ENCODE peak calls at places on chromosomes 5 and 9, in five cellular contexts. One of them, this sample, is unnamed.

GRCh38 chr5:158155811-158156495 is 297.0 kb upstream of the CLINT1 start:
- DNase-seq in CD8-positive, alpha-beta memory T cell: no peak
- DNase-seq in aorta: no peak
- DNase-seq in foreskin fibroblast: no peak
- DNase-seq in fibroblast of villous mesenchyme: no peak
- DNase-seq in this sample: no peak

GRCh38 chr5:77882670-77883257 is 106.6 kb upstream of the TBCA start:
- DNase-seq in CD8-positive, alpha-beta memory T cell: no peak
- DNase-seq in aorta: no peak
- DNase-seq in foreskin fibroblast: peak; percentile 62
- DNase-seq in fibroblast of villous mesenchyme: peak; percentile 80
- DNase-seq in this sample: no peak

GRCh38 chr5:180366303-180366702 is 13.2 kb upstream of the GFPT2 start:
- DNase-seq in CD8-positive, alpha-beta memory T cell: no peak
- DNase-seq in aorta: no peak
- DNase-seq in foreskin fibroblast: no peak
- DNase-seq in fibroblast of villous mesenchyme: no peak
- DNase-seq in this sample: no peak

GRCh38 chr5:54021413-54022155 is 288.8 kb downstream of the ARL15 start:
- DNase-seq in CD8-positive, alpha-beta memory T cell: no peak
- DNase-seq in aorta: no peak
- DNase-seq in foreskin fibroblast: peak; percentile 36
- DNase-seq in fibroblast of villous mesenchyme: peak; percentile 53
- DNase-seq in this sample: no peak

GRCh38 chr5:56569576-56569975 is 245.8 kb upstream of the MAP3K1 start:
- DNase-seq in CD8-positive, alpha-beta memory T cell: no peak
- DNase-seq in aorta: no peak
- DNase-seq in foreskin fibroblast: no peak
- DNase-seq in fibroblast of villous mesenchyme: peak; percentile 77
- DNase-seq in this sample: no peak

GRCh38 chr5:117454716-117455212 is 880.1 kb upstream of the SEMA6A start:
- DNase-seq in CD8-positive, alpha-beta memory T cell: no peak
- DNase-seq in aorta: peak; percentile 69
- DNase-seq in foreskin fibroblast: no peak
- DNase-seq in fibroblast of villous mesenchyme: peak; percentile 7
- DNase-seq in this sample: peak; percentile 10

GRCh38 chr9:92276223-92277007 is 17.1 kb downstream of the IARS1 start:
- DNase-seq in CD8-positive, alpha-beta memory T cell: no peak
- DNase-seq in aorta: no peak
- DNase-seq in foreskin fibroblast: no peak
- DNase-seq in fibroblast of villous mesenchyme: peak; percentile 72
- DNase-seq in this sample: no peak

GRCh38 chr5:85646036-85646435 is 971.7 kb upstream of the COX7C start:
- DNase-seq in CD8-positive, alpha-beta memory T cell: no peak
- DNase-seq in aorta: no peak
- DNase-seq in foreskin fibroblast: no peak
- DNase-seq in fibroblast of villous mesenchyme: no peak
- DNase-seq in this sample: no peak

GRCh38 chr9:124125590-124126047 is 114.1 kb downstream of the LHX2 start:
- DNase-seq in CD8-positive, alpha-beta memory T cell: no peak
- DNase-seq in aorta: no peak
- DNase-seq in foreskin fibroblast: no peak
- DNase-seq in fibroblast of villous mesenchyme: no peak
- DNase-seq in this sample: no peak

GRCh38 chr9:125906144-125906543 is 159.0 kb downstream of the PBX3 start:
- DNase-seq in CD8-positive, alpha-beta memory T cell: no peak
- DNase-seq in aorta: no peak
- DNase-seq in foreskin fibroblast: peak; percentile 37
- DNase-seq in fibroblast of villous mesenchyme: peak; percentile 44
- DNase-seq in this sample: no peak

GRCh38 chr9:36486454-36486932 is 86.2 kb upstream of the MELK start:
- DNase-seq in CD8-positive, alpha-beta memory T cell: no peak
- DNase-seq in aorta: no peak
- DNase-seq in foreskin fibroblast: peak; percentile 9
- DNase-seq in fibroblast of villous mesenchyme: no peak
- DNase-seq in this sample: peak; percentile 40

GRCh38 chr9:136361757-136362449 is 1.6 kb downstream of the DNLZ start:
- DNase-seq in CD8-positive, alpha-beta memory T cell: no peak
- DNase-seq in aorta: no peak
- DNase-seq in foreskin fibroblast: peak; percentile 39
- DNase-seq in fibroblast of villous mesenchyme: peak; percentile 69
- DNase-seq in this sample: no peak

GRCh38 chr5:127967983-127968592 is 115.5 kb upstream of the SLC12A2 start:
- DNase-seq in CD8-positive, alpha-beta memory T cell: no peak
- DNase-seq in aorta: no peak
- DNase-seq in foreskin fibroblast: no peak
- DNase-seq in fibroblast of villous mesenchyme: no peak
- DNase-seq in this sample: no peak

GRCh38 chr9:125380406-125380805 is 118.8 kb downstream of the GAPVD1 start:
- DNase-seq in CD8-positive, alpha-beta memory T cell: no peak
- DNase-seq in aorta: no peak
- DNase-seq in foreskin fibroblast: no peak
- DNase-seq in fibroblast of villous mesenchyme: no peak
- DNase-seq in this sample: no peak

GRCh38 chr9:93297659-93298497 is 113.9 kb downstream of the WNK2 start:
- DNase-seq in CD8-positive, alpha-beta memory T cell: no peak
- DNase-seq in aorta: no peak
- DNase-seq in foreskin fibroblast: no peak
- DNase-seq in fibroblast of villous mesenchyme: no peak
- DNase-seq in this sample: peak; percentile 40

GRCh38 chr9:124291801-124292396 is 34.1 kb downstream of the NEK6 start:
- DNase-seq in CD8-positive, alpha-beta memory T cell: no peak
- DNase-seq in aorta: no peak
- DNase-seq in foreskin fibroblast: no peak
- DNase-seq in fibroblast of villous mesenchyme: peak; percentile 21
- DNase-seq in this sample: no peak

GRCh38 chr9:136086951-136087740 is 7.9 kb downstream of the NACC2 start:
- DNase-seq in CD8-positive, alpha-beta memory T cell: no peak
- DNase-seq in aorta: peak; percentile 71
- DNase-seq in foreskin fibroblast: no peak
- DNase-seq in fibroblast of villous mesenchyme: no peak
- DNase-seq in this sample: no peak

GRCh38 chr5:58462623-58463230 is 2.8 kb upstream of the PLK2 start:
- DNase-seq in CD8-positive, alpha-beta memory T cell: no peak
- DNase-seq in aorta: no peak
- DNase-seq in foreskin fibroblast: peak; percentile 41
- DNase-seq in fibroblast of villous mesenchyme: peak; percentile 77
- DNase-seq in this sample: peak; percentile 77

GRCh38 chr5:68088302-68088701 is 127.3 kb upstream of the PIK3R1 start:
- DNase-seq in CD8-positive, alpha-beta memory T cell: no peak
- DNase-seq in aorta: no peak
- DNase-seq in foreskin fibroblast: peak; percentile 80
- DNase-seq in fibroblast of villous mesenchyme: peak; percentile 57
- DNase-seq in this sample: no peak

GRCh38 chr5:55230086-55230629 is 3.0 kb upstream of the MCIDAS start:
- DNase-seq in CD8-positive, alpha-beta memory T cell: no peak
- DNase-seq in aorta: no peak
- DNase-seq in foreskin fibroblast: no peak
- DNase-seq in fibroblast of villous mesenchyme: no peak
- DNase-seq in this sample: no peak

GRCh38 chr5:153902026-153902425 is 136.7 kb downstream of the FAM114A2 start:
- DNase-seq in CD8-positive, alpha-beta memory T cell: no peak
- DNase-seq in aorta: no peak
- DNase-seq in foreskin fibroblast: peak; percentile 32
- DNase-seq in fibroblast of villous mesenchyme: no peak
- DNase-seq in this sample: no peak

GRCh38 chr9:35690447-35691324 is 961 bp upstream of the TPM2 start:
- DNase-seq in CD8-positive, alpha-beta memory T cell: peak; percentile 16
- DNase-seq in aorta: peak; percentile 98
- DNase-seq in foreskin fibroblast: peak; percentile 65
- DNase-seq in fibroblast of villous mesenchyme: peak; percentile 84
- DNase-seq in this sample: peak; percentile 84

GRCh38 chr5:154829181-154829588 is 21.2 kb downstream of the FAXDC2 start:
- DNase-seq in CD8-positive, alpha-beta memory T cell: no peak
- DNase-seq in aorta: no peak
- DNase-seq in foreskin fibroblast: no peak
- DNase-seq in fibroblast of villous mesenchyme: no peak
- DNase-seq in this sample: no peak

GRCh38 chr9:7117676-7118561 is 360.1 kb downstream of the KDM4C start:
- DNase-seq in CD8-positive, alpha-beta memory T cell: no peak
- DNase-seq in aorta: no peak
- DNase-seq in foreskin fibroblast: peak; percentile 36
- DNase-seq in fibroblast of villous mesenchyme: peak; percentile 69
- DNase-seq in this sample: no peak

GRCh38 chr5:108762660-108763059 is 15.0 kb downstream of the FER start:
- DNase-seq in CD8-positive, alpha-beta memory T cell: no peak
- DNase-seq in aorta: no peak
- DNase-seq in foreskin fibroblast: no peak
- DNase-seq in fibroblast of villous mesenchyme: no peak
- DNase-seq in this sample: no peak

GRCh38 chr5:87403899-87404298 is 8.8 kb downstream of the CCNH start:
- DNase-seq in CD8-positive, alpha-beta memory T cell: no peak
- DNase-seq in aorta: no peak
- DNase-seq in foreskin fibroblast: no peak
- DNase-seq in fibroblast of villous mesenchyme: no peak
- DNase-seq in this sample: no peak

GRCh38 chr9:36034911-36035490 is 1.7 kb upstream of the RECK start:
- DNase-seq in CD8-positive, alpha-beta memory T cell: no peak
- DNase-seq in aorta: no peak
- DNase-seq in foreskin fibroblast: no peak
- DNase-seq in fibroblast of villous mesenchyme: no peak
- DNase-seq in this sample: no peak

GRCh38 chr5:151264113-151264512 is 11.1 kb downstream of the GM2A start:
- DNase-seq in CD8-positive, alpha-beta memory T cell: no peak
- DNase-seq in aorta: no peak
- DNase-seq in foreskin fibroblast: peak; percentile 59
- DNase-seq in fibroblast of villous mesenchyme: peak; percentile 10
- DNase-seq in this sample: no peak

GRCh38 chr5:167993771-167994170 is 297.7 kb upstream of the WWC1 start:
- DNase-seq in CD8-positive, alpha-beta memory T cell: no peak
- DNase-seq in aorta: no peak
- DNase-seq in foreskin fibroblast: no peak
- DNase-seq in fibroblast of villous mesenchyme: no peak
- DNase-seq in this sample: no peak

GRCh38 chr9:35406183-35406959 is 83.5 kb upstream of the RUSC2 start:
- DNase-seq in CD8-positive, alpha-beta memory T cell: no peak
- DNase-seq in aorta: peak; percentile 82
- DNase-seq in foreskin fibroblast: no peak
- DNase-seq in fibroblast of villous mesenchyme: peak; percentile 5
- DNase-seq in this sample: peak; percentile 35

GRCh38 chr9:68861436-68861835 is 152.5 kb downstream of the PRKACG start:
- DNase-seq in CD8-positive, alpha-beta memory T cell: no peak
- DNase-seq in aorta: no peak
- DNase-seq in foreskin fibroblast: no peak
- DNase-seq in fibroblast of villous mesenchyme: no peak
- DNase-seq in this sample: no peak

DNA sequence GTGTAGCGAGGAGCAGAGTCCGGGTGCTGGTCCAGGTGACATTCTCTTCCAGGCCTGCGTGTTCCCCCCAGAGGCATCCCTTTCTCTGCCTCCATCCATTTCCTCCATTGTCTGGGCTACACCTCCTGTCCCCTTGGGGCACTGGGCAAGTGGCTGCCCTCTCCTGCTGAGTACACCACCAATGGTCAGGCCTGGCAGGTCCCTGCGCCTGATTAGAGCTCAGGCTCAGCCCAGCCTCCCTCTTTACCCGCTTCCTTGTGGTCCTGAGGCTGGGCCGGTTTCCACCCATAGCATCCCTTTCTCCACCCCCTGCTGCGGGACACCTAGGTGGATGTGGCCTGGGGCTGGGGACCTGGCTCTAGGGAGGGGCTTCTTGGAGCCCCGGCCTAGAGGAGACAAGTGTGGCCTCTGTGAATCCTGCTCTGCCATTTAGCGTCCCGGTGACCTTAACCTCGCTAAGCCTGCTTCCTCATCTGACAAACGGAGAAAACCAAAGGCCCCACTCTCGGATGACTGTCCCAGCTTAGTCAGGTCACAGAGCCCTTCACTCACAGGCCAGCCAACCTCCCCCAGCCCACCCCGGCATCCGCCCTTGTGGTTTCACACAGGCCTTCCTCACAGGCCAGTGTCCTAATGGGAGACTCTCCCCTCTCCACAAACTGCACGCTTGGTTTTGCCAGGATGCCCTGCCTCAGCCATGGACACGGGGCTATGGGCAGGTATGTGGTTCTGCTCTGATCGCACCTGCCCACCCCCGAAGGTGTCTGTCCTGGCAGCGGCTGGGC is 12.9 kb downstream of the DOLPP1 start:
- DNase-seq in CD8-positive, alpha-beta memory T cell: no peak
- DNase-seq in aorta: no peak
- DNase-seq in foreskin fibroblast: no peak
- DNase-seq in fibroblast of villous mesenchyme: no peak
- DNase-seq in this sample: no peak
- H3K4me3 ChIP-seq in CD8-positive, alpha-beta memory T cell: no peak overlapping the region
- H3K4me3 ChIP-seq in aorta: no peak overlapping the region
- H3K4me3 ChIP-seq in foreskin fibroblast: no peak overlapping the region
- H3K4me3 ChIP-seq in fibroblast of villous mesenchyme: no peak overlapping the region
- H3K4me3 ChIP-seq in this sample: no peak overlapping the region

DNA sequence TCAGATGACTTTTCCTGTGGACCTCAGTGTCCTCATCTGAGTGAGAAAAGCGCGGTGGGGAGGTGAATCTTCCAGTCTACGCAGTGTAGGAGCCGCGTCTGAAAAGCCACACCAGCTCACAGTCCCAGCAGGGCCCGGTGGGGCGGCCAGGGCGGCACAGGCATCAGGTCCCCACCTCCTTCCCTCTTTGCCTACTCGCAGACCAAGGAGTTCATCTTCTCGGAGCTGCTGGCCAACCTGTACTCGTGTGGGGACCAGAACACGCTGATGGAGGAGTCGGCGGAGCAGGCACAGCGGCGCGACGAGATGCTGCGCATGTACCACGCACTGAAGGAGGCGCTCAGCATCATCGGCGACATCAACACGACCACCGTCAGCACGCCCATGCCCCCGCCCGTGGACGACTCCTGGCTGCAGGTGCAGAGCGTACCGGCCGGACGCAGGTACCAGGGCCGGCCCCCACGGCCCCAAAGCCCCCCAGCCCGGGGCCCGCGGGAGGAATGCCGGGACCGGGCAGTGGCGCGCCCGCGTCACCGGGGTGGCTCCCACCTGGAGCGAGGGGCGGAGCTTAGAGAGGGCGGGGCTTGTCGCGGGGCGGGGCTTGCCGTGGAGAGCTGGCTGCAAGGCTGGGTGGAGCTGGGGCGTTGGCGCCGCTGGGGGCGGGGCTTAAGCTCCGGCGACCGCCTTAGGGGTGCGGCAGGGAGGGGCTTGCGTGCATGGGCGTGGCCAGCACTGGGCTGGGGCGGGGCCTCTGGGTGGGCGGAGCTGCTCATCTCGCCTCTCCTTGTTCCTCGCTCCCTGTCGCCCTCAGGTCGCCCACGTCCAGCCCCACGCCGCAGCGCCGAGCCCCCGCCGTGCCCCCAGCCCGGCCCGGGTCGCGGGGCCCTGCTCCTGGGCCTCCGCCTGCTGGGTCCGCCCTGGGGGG is 25.6 kb downstream of the GOLGA2 start:
- DNase-seq in CD8-positive, alpha-beta memory T cell: peak; percentile 98
- DNase-seq in aorta: peak; percentile 94
- DNase-seq in foreskin fibroblast: peak; percentile 34
- DNase-seq in fibroblast of villous mesenchyme: peak; percentile 69
- DNase-seq in this sample: peak; percentile 48
- H3K4me3 ChIP-seq in CD8-positive, alpha-beta memory T cell: peak overlapping the region; percentile 71
- H3K4me3 ChIP-seq in aorta: no peak overlapping the region
- H3K4me3 ChIP-seq in foreskin fibroblast: peak overlapping the region; percentile 19
- H3K4me3 ChIP-seq in fibroblast of villous mesenchyme: no peak overlapping the region
- H3K4me3 ChIP-seq in this sample: no peak overlapping the region

GRCh38 chr5:31911291-31912265 is 262.5 kb downstream of the GOLPH3 start:
- DNase-seq in CD8-positive, alpha-beta memory T cell: no peak
- DNase-seq in aorta: no peak
- DNase-seq in foreskin fibroblast: no peak
- DNase-seq in fibroblast of villous mesenchyme: no peak
- DNase-seq in this sample: no peak
- H3K4me3 ChIP-seq in CD8-positive, alpha-beta memory T cell: no peak overlapping the region
- H3K4me3 ChIP-seq in aorta: no peak overlapping the region
- H3K4me3 ChIP-seq in foreskin fibroblast: no peak overlapping the region
- H3K4me3 ChIP-seq in fibroblast of villous mesenchyme: no peak overlapping the region
- H3K4me3 ChIP-seq in this sample: no peak overlapping the region

GRCh38 chr9:5025416-5025815 is 40.3 kb downstream of the JAK2 start:
- DNase-seq in CD8-positive, alpha-beta memory T cell: no peak
- DNase-seq in aorta: no peak
- DNase-seq in foreskin fibroblast: peak; percentile 8
- DNase-seq in fibroblast of villous mesenchyme: no peak
- DNase-seq in this sample: no peak
- H3K4me3 ChIP-seq in CD8-positive, alpha-beta memory T cell: no peak overlapping the region
- H3K4me3 ChIP-seq in aorta: no peak overlapping the region
- H3K4me3 ChIP-seq in foreskin fibroblast: no peak overlapping the region
- H3K4me3 ChIP-seq in fibroblast of villous mesenchyme: no peak overlapping the region
- H3K4me3 ChIP-seq in this sample: no peak overlapping the region

This sample was measured in SJCRH30.